ENCODE peak calls at places on chromosomes 4 and X, in four cellular contexts. E is upper lobe of left lung, G is IMR-90, L is uterus. B is an unnamed sample.

GRCh38 chr4:41957634-41958033 is 22.4 kb downstream of the TMEM33 start:
- DNase-seq in E (no peak), G (peak; percentile 5), L (no peak), B (no peak)

GRCh38 chrX:3950373-3950772 is 236.9 kb upstream of the PRKX start:
- DNase-seq in E (no peak), G (no peak), L (no peak), B (no peak)

GRCh38 chrX:139112432-139112831 is 400.9 kb upstream of the FGF13 start:
- DNase-seq in E (no peak), G (no peak), L (no peak), B (no peak)

GRCh38 chr4:47510506-47511143 is 25.6 kb downstream of the ATP10D start:
- DNase-seq in E (no peak), G (peak; percentile 43), L (no peak), B (no peak)

GRCh38 chr4:105666693-105667092 is 41.8 kb downstream of the INTS12 start:
- DNase-seq in E (no peak), G (peak; percentile 16), L (no peak), B (no peak)

GRCh38 chr4:106681381-106681921 is 312.9 kb upstream of the GIMD1 start:
- DNase-seq in E (peak; percentile 74), G (no peak), L (no peak), B (no peak)

GRCh38 chr4:632391-632790 is 7.0 kb downstream of the PDE6B start:
- DNase-seq in E (no peak), G (no peak), L (no peak), B (no peak)

GRCh38 chrX:141673946-141674345 is 24.6 kb downstream of the SPANXD start:
- DNase-seq in E (no peak), G (no peak), L (no peak), B (no peak)

GRCh38 chr4:175298119-175298518 is 380.0 kb downstream of the ADAM29 start:
- DNase-seq in E (no peak), G (peak; percentile 74), L (no peak), B (no peak)

GRCh38 chrX:17944833-17945497 is 83.9 kb upstream of the RAI2 start:
- DNase-seq in E (no peak), G (no peak), L (no peak), B (no peak)

GRCh38 chr4:87117730-87118075 is 102.7 kb downstream of the KLHL8 start:
- DNase-seq in E (peak; percentile 5), G (no peak), L (no peak), B (no peak)

GRCh38 chr4:165440415-165440882 is 61.6 kb downstream of the CPE start:
- DNase-seq in E (no peak), G (peak; percentile 63), L (no peak), B (no peak)

GRCh38 chr4:123398803-123399637 is 2.4 kb downstream of the SPRY1 start:
- DNase-seq in E (peak; percentile 85), G (peak; percentile 73), L (peak; percentile 44), B (no peak)

GRCh38 chr4:98476891-98477290 is 181.5 kb downstream of the TSPAN5 start:
- DNase-seq in E (no peak), G (no peak), L (no peak), B (no peak)

GRCh38 chr4:168408620-168409019 is 71.7 kb downstream of the DDX60L start:
- DNase-seq in E (no peak), G (peak; percentile 98), L (peak; percentile 77), B (no peak)

GRCh38 chr4:189278559-189279165 is 662.0 kb upstream of the FRG1 start:
- DNase-seq in E (no peak), G (peak; percentile 72), L (no peak), B (no peak)

GRCh38 chr4:113086172-113086695 is 36.8 kb downstream of the ANK2 start:
- DNase-seq in E (no peak), G (no peak), L (no peak), B (no peak)

GRCh38 chr4:74855879-74856278 is 61.6 kb upstream of the BTC start:
- DNase-seq in E (no peak), G (no peak), L (no peak), B (no peak)

GRCh38 chr4:138560448-138560847 is 318.3 kb upstream of the SLC7A11 start:
- DNase-seq in E (peak; percentile 56), G (no peak), L (no peak), B (no peak)

GRCh38 chrX:16033336-16033735 is 90.0 kb upstream of the GRPR start:
- DNase-seq in E (no peak), G (peak; percentile 69), L (no peak), B (no peak)

GRCh38 chr4:184351560-184352451 is 122.5 kb downstream of the IRF2 start:
- DNase-seq in E (no peak), G (no peak), L (no peak), B (no peak)

GRCh38 chr4:101604976-101605375 is 185.6 kb upstream of the BANK1 start:
- DNase-seq in E (no peak), G (no peak), L (no peak), B (no peak)

GRCh38 chrX:15672886-15673285 is 8.3 kb upstream of the CLTRN start:
- DNase-seq in E (no peak), G (no peak), L (no peak), B (no peak)

GRCh38 chrX:48957827-48958634 is 624 bp upstream of the OTUD5 start:
- DNase-seq in E (peak; percentile 97), G (peak; percentile 98), L (peak; percentile 97), B (peak; percentile 74)
- TF ChIP-seq POLR2A in E (no peak), G (peak; percentile 92), L (peak; percentile 24), B (peak; percentile 63)

GRCh38 chr4:6271206-6271605 is 1.6 kb downstream of the WFS1 start:
- DNase-seq in E (no peak), G (no peak), L (no peak), B (no peak)

GRCh38 chr4:6268650-6269399 is 825 bp upstream of the WFS1 start:
- DNase-seq in E (no peak), G (no peak), L (no peak), B (no peak)

GRCh38 chr4:6269400-6269650 is 325 bp upstream of the WFS1 start:
- DNase-seq in E (no peak), G (no peak), L (no peak), B (no peak)

GRCh38 chr4:6270691-6271121 is 1.1 kb downstream of the WFS1 start:
- DNase-seq in E (no peak), G (peak; percentile 7), L (no peak), B (no peak)

DNA sequence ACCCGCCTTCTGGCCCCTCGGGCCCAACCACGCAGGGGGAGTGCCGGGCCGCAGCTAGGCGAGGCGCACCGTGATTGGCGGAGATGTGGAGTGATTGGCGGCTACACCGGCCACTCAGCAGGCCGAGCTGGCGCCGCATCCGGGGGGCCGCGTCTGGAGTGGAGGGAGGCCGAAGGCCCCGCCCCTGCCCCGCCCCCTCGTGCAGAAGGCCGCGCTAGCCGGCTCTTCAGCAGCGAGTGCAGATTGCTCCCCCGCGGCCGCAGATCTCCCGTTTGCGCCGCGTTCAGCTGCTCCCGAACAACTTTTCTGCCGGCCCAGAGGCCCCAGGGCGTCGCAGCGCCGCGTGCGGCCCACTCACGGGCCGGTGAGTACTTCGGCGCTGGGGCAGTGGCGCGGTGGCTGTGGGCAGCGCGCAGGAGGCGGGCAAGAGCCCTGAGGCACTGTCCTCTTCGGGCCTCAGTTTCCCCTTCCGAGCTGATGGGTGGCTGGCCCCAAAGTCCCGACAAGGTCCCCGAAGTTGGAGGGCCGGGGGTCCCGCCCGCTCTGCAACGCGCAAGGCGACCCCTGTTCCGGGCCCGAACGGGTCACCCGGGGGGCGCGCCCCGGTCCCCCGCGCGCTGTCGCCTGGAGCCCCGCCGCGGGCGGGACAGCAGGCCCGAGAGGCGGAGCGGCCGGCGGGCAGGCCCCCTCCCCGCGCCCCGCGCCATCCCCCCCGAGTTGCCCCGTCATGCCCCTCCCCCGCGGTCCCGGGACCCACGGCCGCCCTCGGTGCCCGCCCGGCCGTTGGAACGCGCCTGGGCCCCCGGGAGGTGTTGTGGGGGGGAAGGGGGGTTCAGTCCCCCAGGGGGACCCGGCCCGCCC is at the start of gene WFS1:
- DNase-seq in E (peak; percentile 100), G (peak; percentile 97), L (peak; percentile 99), B (peak; percentile 100)
- TF ChIP-seq POLR2A in E (no peak), G (peak; percentile 48), L (peak; percentile 94), B (no peak)

DNA sequence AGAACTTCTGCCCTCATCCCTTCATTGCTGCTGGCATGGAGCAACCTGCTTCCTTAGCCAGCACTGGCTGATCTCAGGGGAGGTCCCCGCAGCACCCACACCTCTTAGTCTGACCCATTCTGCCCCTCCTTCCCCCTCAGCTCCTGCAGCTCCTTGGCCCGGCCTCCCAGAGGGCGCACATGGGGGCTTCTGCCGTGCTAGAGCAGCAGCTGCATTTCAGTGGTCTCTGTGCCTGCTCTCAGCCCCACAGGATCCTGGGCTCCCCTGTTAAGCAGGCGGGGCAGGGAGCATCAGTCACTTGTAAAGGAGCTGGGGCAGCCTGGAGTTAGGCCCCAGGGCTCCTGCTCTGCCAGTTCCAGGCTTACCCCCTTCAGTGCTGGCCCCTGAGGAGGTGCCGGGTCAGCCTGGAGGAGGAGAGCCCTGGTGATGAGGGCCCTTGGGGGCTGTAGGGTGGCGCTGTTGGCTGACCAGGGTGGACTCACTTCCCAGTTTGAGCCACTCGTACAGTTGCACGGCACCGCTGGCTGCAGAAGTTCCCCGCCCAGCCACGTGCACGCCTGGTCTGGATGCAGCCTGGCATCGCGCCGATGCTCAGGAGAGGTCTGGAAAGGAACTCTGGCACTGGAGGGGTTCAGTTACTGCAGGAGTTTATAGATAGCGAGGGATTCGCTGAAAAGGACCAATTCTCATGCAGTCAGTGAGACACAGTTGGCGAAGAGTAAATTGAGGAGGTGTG is 85.1 kb upstream of the PSAPL1 start:
- DNase-seq in E (no peak), G (no peak), L (no peak), B (no peak)
- TF ChIP-seq POLR2A in E (no peak), G (no peak), L (no peak), B (no peak)

GRCh38 chr4:8231551-8232049 is 32.5 kb downstream of the SH3TC1 start:
- DNase-seq in E (peak; percentile 75), G (no peak), L (no peak), B (no peak)
- TF ChIP-seq POLR2A in E (no peak), G (no peak), L (no peak), B (no peak)

GRCh38 chrX:54529166-54529558 is 857 bp upstream of the GNL3L start:
- DNase-seq in E (no peak), G (no peak), L (no peak), B (no peak)

GRCh38 chrX:54530358-54530900 is 410 bp downstream of the GNL3L start:
- DNase-seq in E (no peak), G (no peak), L (no peak), B (no peak)

GRCh38 chrX:54534271-54534670 is 4.3 kb downstream of the GNL3L start:
- DNase-seq in E (no peak), G (no peak), L (no peak), B (no peak)

DNA sequence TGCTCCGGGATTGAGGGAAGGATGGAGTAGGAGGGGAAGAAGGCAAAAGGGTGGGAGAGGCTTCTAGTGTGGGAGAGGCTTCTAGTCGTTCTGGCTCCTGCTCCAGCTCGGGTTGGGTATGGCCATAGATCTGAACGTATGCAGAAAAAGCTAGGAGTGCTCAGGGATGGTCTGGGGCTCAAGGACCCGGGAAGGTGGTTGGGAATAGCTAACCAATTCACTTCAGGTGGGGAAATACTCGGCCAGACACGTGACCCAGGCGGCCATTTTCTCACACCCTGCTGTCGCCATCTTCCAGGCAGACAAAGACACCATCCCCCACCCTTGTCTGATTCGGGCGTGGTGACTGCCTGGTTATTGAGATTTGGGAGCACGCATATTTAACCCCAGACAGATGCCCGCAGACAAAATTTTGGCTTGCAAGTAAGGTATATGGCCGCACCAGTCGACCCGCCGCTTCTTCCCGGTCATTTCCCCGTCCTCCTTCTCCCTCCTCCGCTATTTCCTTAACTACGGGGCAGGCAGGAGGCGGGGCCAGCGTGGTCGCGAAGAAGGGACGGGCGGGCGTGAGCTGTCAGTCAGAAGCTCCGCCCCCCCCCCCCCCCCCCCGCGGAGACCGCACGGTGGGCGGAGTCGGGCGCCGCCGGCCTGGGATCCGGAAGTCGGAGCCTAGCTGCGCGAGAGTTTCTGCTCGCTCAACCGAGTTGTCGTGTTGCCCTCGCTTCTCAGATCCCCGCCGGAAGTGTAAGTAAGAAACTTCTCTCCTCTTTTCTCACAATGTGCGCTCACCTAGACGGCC is at the start of gene GNL3L:
- DNase-seq in E (peak; percentile 95), G (peak; percentile 79), L (peak; percentile 88), B (peak; percentile 52)
- TF ChIP-seq POLR2A in E (no peak), G (peak; percentile 68), L (peak; percentile 60), B (no peak)